ENCODE peak calls at places on chromosomes 11 and 22, in four cellular contexts. Z is SK-N-SH, W is GM12878, U is K562. H is an unnamed sample.

GRCh38 chr11:31968774-31969433 is 122.0 kb upstream of the RCN1 start:
- DNase-seq in Z (peak), W (no peak), U (no peak), H (no peak)

GRCh38 chr11:48093795-48094642 is 113.7 kb downstream of the PTPRJ start:
- DNase-seq in Z (no peak), W (no peak), U (no peak), H (no peak)

GRCh38 chr11:70107191-70107590 is 29.1 kb downstream of the ANO1 start:
- DNase-seq in Z (no peak), W (no peak), U (no peak), H (no peak)

GRCh38 chr22:37639070-37639760 is at the start of gene SH3BP1:
- DNase-seq in Z (peak), W (no peak), U (peak), H (peak)

GRCh38 chr11:122703541-122704272 is 48.2 kb downstream of the UBASH3B start:
- DNase-seq in Z (no peak), W (no peak), U (no peak), H (no peak)

GRCh38 chr11:62127941-62128770 is 4.3 kb downstream of the INCENP start:
- DNase-seq in Z (no peak), W (no peak), U (no peak), H (no peak)

GRCh38 chr11:36840378-36840777 is 242.3 kb upstream of the RAG2 start:
- DNase-seq in Z (no peak), W (no peak), U (no peak), H (no peak)

GRCh38 chr11:68825603-68826002 is 16.1 kb downstream of the CPT1A start:
- DNase-seq in Z (no peak), W (no peak), U (peak), H (peak)

GRCh38 chr22:21796863-21797262 is 61.3 kb upstream of the YPEL1 start:
- DNase-seq in Z (no peak), W (no peak), U (no peak), H (no peak)

GRCh38 chr11:116530705-116531104 is 242.1 kb downstream of the BUD13 start:
- DNase-seq in Z (no peak), W (no peak), U (no peak), H (no peak)

GRCh38 chr22:23896523-23897186 is 2.5 kb downstream of the MIF start:
- DNase-seq in Z (no peak), W (no peak), U (no peak), H (no peak)

GRCh38 chr22:41339823-41340222 is 38.5 kb downstream of the ZC3H7B start:
- DNase-seq in Z (no peak), W (no peak), U (no peak), H (no peak)

GRCh38 chr11:2891291-2891690 is 5.7 kb upstream of the CDKN1C start:
- DNase-seq in Z (peak), W (no peak), U (peak), H (peak)

GRCh38 chr11:64259533-64260067 is 8.3 kb downstream of the PLCB3 start:
- DNase-seq in Z (no peak), W (no peak), U (peak), H (no peak)

GRCh38 chr22:28222066-28222465 is 303.0 kb upstream of the PITPNB start:
- DNase-seq in Z (no peak), W (no peak), U (no peak), H (no peak)

GRCh38 chr22:19892249-19892879 is 37.7 kb upstream of the GNB1L start:
- DNase-seq in Z (peak), W (no peak), U (peak), H (no peak)

GRCh38 chr11:69918938-69919650 is 99.9 kb upstream of the FGF3 start:
- DNase-seq in Z (peak), W (no peak), U (peak), H (peak)

GRCh38 chr22:36197065-36197440 is 4.6 kb downstream of the APOL4 start:
- DNase-seq in Z (peak), W (no peak), U (peak), H (peak)

GRCh38 chr11:72626637-72626936 is 47.6 kb downstream of the PDE2A start:
- DNase-seq in Z (no peak), W (no peak), U (no peak), H (no peak)

GRCh38 chr22:27438271-27438980 is 363.1 kb downstream of the MN1 start:
- DNase-seq in Z (peak), W (no peak), U (no peak), H (no peak)

GRCh38 chr11:127492025-127492424 is 491.5 kb upstream of the KIRREL3 start:
- DNase-seq in Z (no peak), W (no peak), U (no peak), H (no peak)

GRCh38 chr22:50102946-50103345 is 13.1 kb downstream of the MOV10L1 start:
- DNase-seq in Z (no peak), W (no peak), U (peak), H (no peak)

GRCh38 chr11:73143126-73143838 is 1.2 kb upstream of the FCHSD2 start:
- DNase-seq in Z (peak), W (no peak), U (peak), H (no peak)

GRCh38 chr22:48428556-48429371 is 1398.9 kb downstream of the BRD1 start:
- DNase-seq in Z (no peak), W (no peak), U (no peak), H (no peak)

GRCh38 chr22:23638611-23639010 is 6.5 kb upstream of the DRICH1 start:
- DNase-seq in Z (no peak), W (no peak), U (no peak), H (no peak)

GRCh38 chr11:108559340-108559739 is 34.2 kb downstream of the EXPH5 start:
- DNase-seq in Z (no peak), W (no peak), U (no peak), H (no peak)

GRCh38 chr11:134047586-134047999 is 21.3 kb upstream of the JAM3 start:
- DNase-seq in Z (no peak), W (no peak), U (no peak), H (no peak)

GRCh38 chr11:77842451-77843121 is 21.6 kb downstream of the AAMDC start:
- DNase-seq in Z (no peak), W (no peak), U (no peak), H (no peak)

GRCh38 chr22:42179616-42180015 is 49.0 kb upstream of the CYP2D6 start:
- DNase-seq in Z (no peak), W (no peak), U (no peak), H (no peak)

GRCh38 chr11:70865356-70865755 is 387.0 kb downstream of the SHANK2 start:
- DNase-seq in Z (no peak), W (no peak), U (no peak), H (no peak)

GRCh38 chr22:43289976-43290663 is 53.1 kb downstream of the SCUBE1 start:
- DNase-seq in Z (peak), W (no peak), U (no peak), H (no peak)

GRCh38 chr11:80846442-80846841 is 1405.6 kb upstream of the TENM4 start:
- DNase-seq in Z (no peak), W (no peak), U (no peak), H (no peak)

GRCh38 chr11:116836648-116837023 is 786 bp downstream of the APOA1 start:
- DNase-seq in Z (no peak), W (no peak), U (no peak), H (no peak)

GRCh38 chr11:44729718-44730117 is 3.0 kb downstream of the TSPAN18 start:
- DNase-seq in Z (no peak), W (no peak), U (no peak), H (no peak)

GRCh38 chr11:118046051-118046963 is 30.6 kb upstream of the TMPRSS4 start:
- DNase-seq in Z (no peak), W (peak), U (no peak), H (no peak)

GRCh38 chr11:112150517-112150916 is 13.4 kb downstream of the IL18 start:
- DNase-seq in Z (no peak), W (no peak), U (no peak), H (no peak)
- TF ChIP-seq USF1 in Z (no peak), W (no peak), U (no peak), H (no peak)

GRCh38 chr11:24932110-24933000 is 435.5 kb downstream of the LUZP2 start:
- DNase-seq in Z (no peak), W (no peak), U (no peak), H (no peak)
- TF ChIP-seq USF1 in Z (no peak), W (no peak), U (no peak), H (no peak)

GRCh38 chr22:39351689-39352214 is 2.0 kb downstream of the SYNGR1 start:
- DNase-seq in Z (no peak), W (peak), U (no peak), H (peak)
- TF ChIP-seq USF1 in Z (no peak), W (no peak), U (no peak), H (no peak)

GRCh38 chr22:45389546-45389945 is 23.9 kb downstream of the SMC1B start:
- DNase-seq in Z (no peak), W (no peak), U (no peak), H (no peak)
- TF ChIP-seq USF1 in Z (no peak), W (no peak), U (no peak), H (no peak)

H was measured in WTC11.